ENCODE peak calls at places on chromosomes 11 and 22, in nine cellular contexts. W is tibial artery, M is AG04450, C is pancreas, Q is PC-3, L is heart right ventricle, X is psoas muscle, S is cardiac muscle cell, G is lower lobe of right lung. P is an unnamed sample.
A peak's percentile ranks its signal among the peaks of the same experiment; 100 is the strongest.

GRCh38 chr11:45541693-45542434 is 123.6 kb downstream of the CHST1 start:
- DNase-seq in W (no peak), M (no peak), C (no peak), Q (no peak), L (no peak), X (no peak), S (no peak), G (no peak), P (no peak)

GRCh38 chr11:66904561-66904960 is 47.7 kb downstream of the LRFN4 start:
- DNase-seq in W (no peak), M (no peak), C (no peak), Q (peak; percentile 48), L (no peak), X (no peak), S (no peak), G (no peak), P (no peak)

GRCh38 chr22:31496735-31497146 is 405 bp downstream of the SFI1 start:
- DNase-seq in W (no peak), M (no peak), C (no peak), Q (no peak), L (peak; percentile 23), X (peak; percentile 59), S (peak; percentile 14), G (peak; percentile 64), P (no peak)

GRCh38 chr22:39920134-39920743 is 19.4 kb downstream of the GRAP2 start:
- DNase-seq in W (no peak), M (no peak), C (no peak), Q (no peak), L (no peak), X (no peak), S (no peak), G (no peak), P (no peak)

GRCh38 chr11:7415537-7415817 is 69.8 kb upstream of the OLFML1 start:
- DNase-seq in W (no peak), M (no peak), C (no peak), Q (no peak), L (no peak), X (no peak), S (no peak), G (no peak), P (no peak)

GRCh38 chr11:110507328-110507727 is 77.6 kb downstream of the FDX1 start:
- DNase-seq in W (no peak), M (no peak), C (no peak), Q (no peak), L (no peak), X (no peak), S (no peak), G (no peak), P (no peak)

GRCh38 chr11:115134886-115135285 is 369.3 kb downstream of the CADM1 start:
- DNase-seq in W (no peak), M (no peak), C (no peak), Q (no peak), L (no peak), X (no peak), S (no peak), G (no peak), P (no peak)

GRCh38 chr11:90332415-90332814 is 109.6 kb upstream of the CHORDC1 start:
- DNase-seq in W (no peak), M (no peak), C (no peak), Q (peak; percentile 51), L (no peak), X (no peak), S (no peak), G (no peak), P (no peak)

DNA sequence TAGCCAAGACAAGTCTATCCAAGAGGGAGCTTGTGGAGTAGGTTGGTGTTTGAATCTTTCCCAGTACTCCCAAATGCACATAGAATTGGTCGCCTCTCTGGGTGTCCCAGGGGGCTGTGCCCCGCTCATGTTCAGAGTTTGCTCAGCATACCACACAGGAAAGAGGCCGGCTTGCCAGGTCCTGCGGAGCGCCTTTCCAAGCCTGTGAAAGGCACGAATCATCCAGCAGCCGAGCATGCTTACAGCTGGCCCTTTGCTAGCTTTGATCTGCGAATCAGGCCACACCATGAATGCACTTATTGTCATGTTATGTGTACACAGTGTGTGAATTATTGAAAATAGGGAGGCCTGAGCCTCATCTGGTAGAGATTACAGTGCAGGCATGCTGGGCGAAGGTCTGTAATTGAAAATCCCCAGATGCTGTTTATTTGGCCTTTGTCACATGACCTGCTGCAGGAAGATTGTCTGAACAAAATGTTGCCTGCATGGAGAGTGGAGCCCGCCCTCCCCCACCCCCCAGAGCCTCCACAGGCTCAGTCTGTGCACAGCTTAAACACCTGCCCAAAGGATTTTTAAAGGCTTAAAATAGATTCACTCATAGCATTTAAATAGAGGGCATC is 163.3 kb upstream of the RASSF10 start:
- DNase-seq in W (no peak), M (peak; percentile 65), C (peak; percentile 70), Q (peak; percentile 34), L (peak; percentile 27), X (peak; percentile 62), S (no peak), G (no peak), P (no peak)
- H3K27ac ChIP-seq in W (no peak overlapping the region), M (peak overlapping the region; percentile 66), C (peak overlapping the region; percentile 2), Q (no peak overlapping the region), L (peak overlapping the region; percentile 27), X (peak overlapping the region; percentile 84), S (peak overlapping the region; percentile 97), G (no peak overlapping the region), P (peak overlapping the region; percentile 66)

DNA sequence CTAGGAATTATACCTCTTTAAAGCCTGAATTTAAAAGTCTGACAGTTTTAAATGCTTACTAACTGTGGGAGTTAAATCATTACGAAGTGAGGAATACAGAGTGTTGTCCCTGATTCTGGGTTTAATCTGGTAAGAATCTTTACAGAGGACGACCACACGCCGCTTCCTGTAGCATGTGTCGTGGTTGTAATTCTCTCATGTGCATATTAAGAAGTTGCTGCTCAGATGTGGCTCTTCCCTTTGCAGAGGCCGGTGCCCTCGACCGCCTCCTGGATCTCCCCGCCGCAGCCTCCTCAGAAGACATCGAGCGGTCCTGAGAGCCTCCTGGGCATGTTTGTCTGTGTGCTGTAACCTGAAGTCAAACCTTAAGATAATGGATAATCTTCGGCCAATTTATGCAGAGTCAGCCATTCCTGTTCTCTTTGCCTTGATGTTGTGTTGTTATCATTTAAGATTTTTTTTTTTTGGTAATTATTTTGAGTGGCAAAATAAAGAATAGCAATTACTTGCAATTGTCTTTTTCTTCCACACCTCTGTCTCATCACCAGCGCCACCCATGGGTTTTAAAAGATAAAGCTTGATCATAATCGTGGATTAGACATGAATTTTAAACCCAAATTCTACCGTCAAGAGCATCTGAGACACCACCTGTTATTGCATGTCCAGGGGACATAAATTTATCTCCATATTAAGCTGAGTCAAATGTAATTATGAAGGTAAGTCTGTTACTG is 6.5 kb downstream of the GAL start:
- DNase-seq in W (no peak), M (no peak), C (no peak), Q (no peak), L (no peak), X (no peak), S (no peak), G (no peak), P (no peak)
- TF ChIP-seq CTCF in W (no peak), M (no peak), C (no peak), Q (peak; percentile 55), L (no peak), X (no peak), S (no peak), G (no peak), P (no peak)

DNA sequence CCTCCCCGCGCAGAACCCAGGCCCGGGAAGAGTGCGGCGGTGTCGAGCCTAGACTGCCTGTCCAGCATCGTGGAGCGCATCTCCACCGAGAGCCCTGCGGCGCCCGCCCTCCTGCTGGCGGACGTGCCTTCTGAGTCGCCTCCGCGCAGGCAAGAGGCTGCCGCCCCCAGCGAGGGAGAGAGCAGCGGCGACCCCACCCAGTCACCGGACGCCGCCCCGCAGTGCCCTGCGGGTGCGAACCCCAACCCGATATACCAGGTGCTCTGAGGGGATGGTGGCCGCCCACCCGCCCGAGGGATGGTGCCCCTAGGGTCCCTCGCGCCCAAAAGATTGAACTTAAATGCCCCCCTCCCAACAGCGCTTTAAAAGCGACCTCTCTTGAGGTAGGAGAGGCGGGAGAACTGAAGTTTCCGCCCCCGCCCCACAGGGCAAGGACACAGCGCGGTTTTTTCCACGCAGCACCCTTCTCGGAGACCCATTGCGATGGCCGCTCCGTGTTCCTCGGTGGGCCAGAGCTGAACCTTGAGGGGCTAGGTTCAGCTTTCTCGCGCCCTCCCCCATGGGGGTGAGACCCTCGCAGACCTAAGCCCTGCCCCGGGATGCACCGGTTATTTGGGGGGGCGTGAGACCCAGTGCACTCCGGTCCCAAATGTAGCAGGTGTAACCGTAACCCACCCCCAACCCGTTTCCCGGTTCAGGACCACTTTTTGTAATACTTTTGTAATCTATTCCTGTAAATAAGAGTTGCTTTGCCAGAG is 2.0 kb downstream of the MYOD1 start:
- DNase-seq in W (no peak), M (no peak), C (no peak), Q (no peak), L (no peak), X (peak; percentile 57), S (no peak), G (no peak), P (no peak)
- H3K27ac ChIP-seq in W (no peak overlapping the region), M (no peak overlapping the region), C (no peak overlapping the region), Q (no peak overlapping the region), L (no peak overlapping the region), X (peak overlapping the region; percentile 94), S (no peak overlapping the region), G (no peak overlapping the region), P (no peak overlapping the region)

DNA sequence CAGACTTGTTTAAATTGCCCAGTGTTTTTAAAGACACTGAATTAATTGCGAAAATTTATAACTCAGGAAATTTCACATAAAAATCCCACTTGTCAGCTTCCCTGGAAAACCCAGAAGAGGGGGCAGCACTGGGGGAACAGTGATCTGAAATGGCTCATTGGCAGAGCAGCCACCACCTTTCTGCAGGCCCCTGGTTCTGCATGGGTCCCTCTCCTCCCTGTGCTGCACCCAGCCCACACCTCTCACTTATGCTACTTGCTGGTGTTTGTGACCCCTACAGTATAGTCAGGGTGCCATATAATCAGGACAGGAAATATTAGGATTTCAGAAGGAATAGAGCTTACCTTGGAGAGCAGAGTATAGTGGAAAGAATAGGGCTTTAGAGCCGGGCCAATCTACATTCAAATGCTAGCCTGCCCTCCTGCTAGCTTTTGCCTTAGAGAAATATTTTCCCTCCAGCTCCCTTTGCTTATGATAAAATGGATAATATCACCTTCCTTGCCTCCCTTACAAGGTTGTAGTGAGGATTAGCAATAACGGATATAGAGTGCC is 28.5 kb upstream of the C11orf96 start:
- DNase-seq in W (no peak), M (no peak), C (no peak), Q (no peak), L (no peak), X (no peak), S (no peak), G (no peak), P (no peak)
- TF ChIP-seq CTCF in W (no peak), M (no peak), C (no peak), Q (no peak), L (no peak), X (no peak), S (no peak), G (no peak), P (no peak)

P was measured in RWPE1.